ENCODE peak calls at places on chromosomes 5 and 9, in eight cellular contexts. One of them, this sample, is unnamed. For H3K4me1, the result is how much of the 10 kb centered on the place peaks cover.

GRCh38 chr5:40916213-40916612 is 6.9 kb downstream of the C7 start:
- DNase-seq in pancreas: no peak
- DNase-seq in transverse colon: no peak
- DNase-seq in heart left ventricle: no peak
- DNase-seq in kidney: no peak
- DNase-seq in H9: no peak
- DNase-seq in foreskin keratinocyte: no peak
- DNase-seq in lower lobe of right lung: no peak
- DNase-seq in this sample: no peak

GRCh38 chr9:14967450-14968321 is 57.5 kb upstream of the FREM1 start:
- DNase-seq in pancreas: no peak
- DNase-seq in transverse colon: no peak
- DNase-seq in heart left ventricle: no peak
- DNase-seq in kidney: no peak
- DNase-seq in H9: no peak
- DNase-seq in foreskin keratinocyte: no peak
- DNase-seq in lower lobe of right lung: no peak
- DNase-seq in this sample: no peak

GRCh38 chr9:87445646-87446045 is 52.0 kb upstream of the DAPK1 start:
- DNase-seq in pancreas: peak
- DNase-seq in transverse colon: peak
- DNase-seq in heart left ventricle: no peak
- DNase-seq in kidney: no peak
- DNase-seq in H9: peak
- DNase-seq in foreskin keratinocyte: no peak
- DNase-seq in lower lobe of right lung: peak
- DNase-seq in this sample: no peak

GRCh38 chr5:82591021-82591515 is 312.9 kb upstream of the RPS23 start:
- DNase-seq in pancreas: no peak
- DNase-seq in transverse colon: no peak
- DNase-seq in heart left ventricle: no peak
- DNase-seq in kidney: no peak
- DNase-seq in H9: no peak
- DNase-seq in foreskin keratinocyte: no peak
- DNase-seq in lower lobe of right lung: no peak
- DNase-seq in this sample: no peak

GRCh38 chr5:36240779-36241635 is 718 bp downstream of the NADK2 start:
- DNase-seq in pancreas: peak
- DNase-seq in transverse colon: peak
- DNase-seq in heart left ventricle: peak
- DNase-seq in kidney: peak
- DNase-seq in H9: peak
- DNase-seq in foreskin keratinocyte: peak
- DNase-seq in lower lobe of right lung: peak
- DNase-seq in this sample: peak

GRCh38 chr5:57715296-57715695 is 232.7 kb upstream of the ACTBL2 start:
- DNase-seq in pancreas: no peak
- DNase-seq in transverse colon: no peak
- DNase-seq in heart left ventricle: no peak
- DNase-seq in kidney: no peak
- DNase-seq in H9: no peak
- DNase-seq in foreskin keratinocyte: no peak
- DNase-seq in lower lobe of right lung: no peak
- DNase-seq in this sample: no peak

GRCh38 chr5:83099445-83099844 is 22.1 kb downstream of the XRCC4 start:
- DNase-seq in pancreas: no peak
- DNase-seq in transverse colon: no peak
- DNase-seq in heart left ventricle: no peak
- DNase-seq in kidney: no peak
- DNase-seq in H9: no peak
- DNase-seq in foreskin keratinocyte: no peak
- DNase-seq in lower lobe of right lung: no peak
- DNase-seq in this sample: no peak

GRCh38 chr9:101138516-101138915 is 110.0 kb downstream of the PLPPR1 start:
- DNase-seq in pancreas: no peak
- DNase-seq in transverse colon: no peak
- DNase-seq in heart left ventricle: no peak
- DNase-seq in kidney: no peak
- DNase-seq in H9: no peak
- DNase-seq in foreskin keratinocyte: no peak
- DNase-seq in lower lobe of right lung: no peak
- DNase-seq in this sample: no peak

GRCh38 chr5:100424017-100424416 is 111.2 kb upstream of the FAM174A start:
- DNase-seq in pancreas: no peak
- DNase-seq in transverse colon: no peak
- DNase-seq in heart left ventricle: no peak
- DNase-seq in kidney: no peak
- DNase-seq in H9: no peak
- DNase-seq in foreskin keratinocyte: no peak
- DNase-seq in lower lobe of right lung: no peak
- DNase-seq in this sample: no peak

GRCh38 chr5:52925001-52925400 is 64.2 kb upstream of the ITGA2 start:
- DNase-seq in pancreas: no peak
- DNase-seq in transverse colon: no peak
- DNase-seq in heart left ventricle: no peak
- DNase-seq in kidney: no peak
- DNase-seq in H9: no peak
- DNase-seq in foreskin keratinocyte: no peak
- DNase-seq in lower lobe of right lung: no peak
- DNase-seq in this sample: no peak

GRCh38 chr5:73975855-73976254 is 349.9 kb downstream of the ARHGEF28 start:
- DNase-seq in pancreas: no peak
- DNase-seq in transverse colon: no peak
- DNase-seq in heart left ventricle: no peak
- DNase-seq in kidney: no peak
- DNase-seq in H9: no peak
- DNase-seq in foreskin keratinocyte: no peak
- DNase-seq in lower lobe of right lung: no peak
- DNase-seq in this sample: no peak

GRCh38 chr5:175464414-175465233 is 13.7 kb upstream of the SFXN1 start:
- DNase-seq in pancreas: peak
- DNase-seq in transverse colon: peak
- DNase-seq in heart left ventricle: no peak
- DNase-seq in kidney: no peak
- DNase-seq in H9: peak
- DNase-seq in foreskin keratinocyte: no peak
- DNase-seq in lower lobe of right lung: no peak
- DNase-seq in this sample: no peak

GRCh38 chr9:16031971-16032370 is 479.1 kb downstream of the CCDC171 start:
- DNase-seq in pancreas: no peak
- DNase-seq in transverse colon: no peak
- DNase-seq in heart left ventricle: no peak
- DNase-seq in kidney: no peak
- DNase-seq in H9: no peak
- DNase-seq in foreskin keratinocyte: no peak
- DNase-seq in lower lobe of right lung: no peak
- DNase-seq in this sample: no peak

GRCh38 chr5:60507687-60508086 is 192.3 kb downstream of the DEPDC1B start:
- DNase-seq in pancreas: no peak
- DNase-seq in transverse colon: no peak
- DNase-seq in heart left ventricle: no peak
- DNase-seq in kidney: no peak
- DNase-seq in H9: no peak
- DNase-seq in foreskin keratinocyte: no peak
- DNase-seq in lower lobe of right lung: no peak
- DNase-seq in this sample: no peak

GRCh38 chr5:115313632-115314031 is 17.2 kb upstream of the CCDC112 start:
- DNase-seq in pancreas: no peak
- DNase-seq in transverse colon: no peak
- DNase-seq in heart left ventricle: no peak
- DNase-seq in kidney: no peak
- DNase-seq in H9: no peak
- DNase-seq in foreskin keratinocyte: no peak
- DNase-seq in lower lobe of right lung: no peak
- DNase-seq in this sample: no peak

GRCh38 chr5:41763096-41763495 is 107.1 kb downstream of the OXCT1 start:
- DNase-seq in pancreas: no peak
- DNase-seq in transverse colon: no peak
- DNase-seq in heart left ventricle: no peak
- DNase-seq in kidney: no peak
- DNase-seq in H9: no peak
- DNase-seq in foreskin keratinocyte: peak
- DNase-seq in lower lobe of right lung: no peak
- DNase-seq in this sample: no peak

GRCh38 chr5:174239718-174240117 is 194.2 kb downstream of the NSG2 start:
- DNase-seq in pancreas: no peak
- DNase-seq in transverse colon: no peak
- DNase-seq in heart left ventricle: no peak
- DNase-seq in kidney: no peak
- DNase-seq in H9: no peak
- DNase-seq in foreskin keratinocyte: no peak
- DNase-seq in lower lobe of right lung: no peak
- DNase-seq in this sample: no peak

GRCh38 chr5:177330991-177331837 is 19.5 kb upstream of the MXD3 start:
- DNase-seq in pancreas: no peak
- DNase-seq in transverse colon: no peak
- DNase-seq in heart left ventricle: no peak
- DNase-seq in kidney: peak
- DNase-seq in H9: no peak
- DNase-seq in foreskin keratinocyte: no peak
- DNase-seq in lower lobe of right lung: peak
- DNase-seq in this sample: no peak

GRCh38 chr5:56812110-56812509 is 3.2 kb upstream of the MAP3K1 start:
- DNase-seq in pancreas: no peak
- DNase-seq in transverse colon: no peak
- DNase-seq in heart left ventricle: no peak
- DNase-seq in kidney: no peak
- DNase-seq in H9: no peak
- DNase-seq in foreskin keratinocyte: no peak
- DNase-seq in lower lobe of right lung: no peak
- DNase-seq in this sample: no peak

GRCh38 chr5:173581408-173582197 is 34.8 kb downstream of the BOD1 start:
- DNase-seq in pancreas: peak
- DNase-seq in transverse colon: peak
- DNase-seq in heart left ventricle: no peak
- DNase-seq in kidney: no peak
- DNase-seq in H9: peak
- DNase-seq in foreskin keratinocyte: no peak
- DNase-seq in lower lobe of right lung: no peak
- DNase-seq in this sample: no peak

GRCh38 chr9:80556631-80557030 is 984.9 kb downstream of the TLE4 start:
- DNase-seq in pancreas: no peak
- DNase-seq in transverse colon: no peak
- DNase-seq in heart left ventricle: no peak
- DNase-seq in kidney: no peak
- DNase-seq in H9: no peak
- DNase-seq in foreskin keratinocyte: no peak
- DNase-seq in lower lobe of right lung: no peak
- DNase-seq in this sample: no peak

GRCh38 chr9:136863623-136864273 is 2.4 kb downstream of the EDF1 start:
- DNase-seq in pancreas: no peak
- DNase-seq in transverse colon: no peak
- DNase-seq in heart left ventricle: no peak
- DNase-seq in kidney: peak
- DNase-seq in H9: no peak
- DNase-seq in foreskin keratinocyte: no peak
- DNase-seq in lower lobe of right lung: no peak
- DNase-seq in this sample: no peak
- H3K4me1 ChIP-seq in pancreas: under half
- H3K4me1 ChIP-seq in transverse colon: under half
- H3K4me1 ChIP-seq in heart left ventricle: under half
- H3K4me1 ChIP-seq in kidney: under half
- H3K4me1 ChIP-seq in H9: under half
- H3K4me1 ChIP-seq in foreskin keratinocyte: under half
- H3K4me1 ChIP-seq in lower lobe of right lung: under half
- H3K4me1 ChIP-seq in this sample: under half

GRCh38 chr5:157828031-157828948 is 30.7 kb downstream of the CLINT1 start:
- DNase-seq in pancreas: no peak
- DNase-seq in transverse colon: no peak
- DNase-seq in heart left ventricle: no peak
- DNase-seq in kidney: no peak
- DNase-seq in H9: no peak
- DNase-seq in foreskin keratinocyte: no peak
- DNase-seq in lower lobe of right lung: no peak
- DNase-seq in this sample: no peak
- H3K27ac ChIP-seq in pancreas: peak
- H3K27ac ChIP-seq in transverse colon: peak
- H3K27ac ChIP-seq in heart left ventricle: peak
- H3K27ac ChIP-seq in kidney: no peak
- H3K27ac ChIP-seq in H9: no peak
- H3K27ac ChIP-seq in foreskin keratinocyte: no peak
- H3K27ac ChIP-seq in lower lobe of right lung: no peak
- H3K27ac ChIP-seq in this sample: no peak

DNA sequence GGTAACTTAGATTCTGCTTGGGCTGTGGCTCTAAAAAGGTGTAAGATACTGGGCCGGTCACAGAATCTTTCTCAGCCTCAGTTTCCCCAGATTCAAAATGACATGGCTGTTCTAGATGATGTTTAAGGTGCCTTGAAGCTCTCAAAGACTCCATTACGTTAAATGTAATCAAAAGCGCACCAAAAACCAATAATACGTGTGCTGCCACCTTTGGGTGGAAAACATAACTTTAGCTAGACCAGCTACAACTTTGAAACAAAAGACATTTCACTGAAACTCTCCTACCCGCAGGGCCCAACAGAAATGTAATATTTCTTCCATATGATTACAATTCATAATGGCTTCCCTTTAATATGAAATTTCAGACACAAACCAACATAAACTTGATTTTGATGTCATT is 35.0 kb upstream of the PCSK5 start:
- DNase-seq in pancreas: peak
- DNase-seq in transverse colon: peak
- DNase-seq in heart left ventricle: no peak
- DNase-seq in kidney: no peak
- DNase-seq in H9: no peak
- DNase-seq in foreskin keratinocyte: peak
- DNase-seq in lower lobe of right lung: no peak
- DNase-seq in this sample: no peak
- TF ChIP-seq CTCF in pancreas: peak
- TF ChIP-seq CTCF in transverse colon: peak
- TF ChIP-seq CTCF in heart left ventricle: peak
- TF ChIP-seq CTCF in kidney: peak
- TF ChIP-seq CTCF in H9: peak
- TF ChIP-seq CTCF in foreskin keratinocyte: peak
- TF ChIP-seq CTCF in lower lobe of right lung: peak
- TF ChIP-seq CTCF in this sample: peak

DNA sequence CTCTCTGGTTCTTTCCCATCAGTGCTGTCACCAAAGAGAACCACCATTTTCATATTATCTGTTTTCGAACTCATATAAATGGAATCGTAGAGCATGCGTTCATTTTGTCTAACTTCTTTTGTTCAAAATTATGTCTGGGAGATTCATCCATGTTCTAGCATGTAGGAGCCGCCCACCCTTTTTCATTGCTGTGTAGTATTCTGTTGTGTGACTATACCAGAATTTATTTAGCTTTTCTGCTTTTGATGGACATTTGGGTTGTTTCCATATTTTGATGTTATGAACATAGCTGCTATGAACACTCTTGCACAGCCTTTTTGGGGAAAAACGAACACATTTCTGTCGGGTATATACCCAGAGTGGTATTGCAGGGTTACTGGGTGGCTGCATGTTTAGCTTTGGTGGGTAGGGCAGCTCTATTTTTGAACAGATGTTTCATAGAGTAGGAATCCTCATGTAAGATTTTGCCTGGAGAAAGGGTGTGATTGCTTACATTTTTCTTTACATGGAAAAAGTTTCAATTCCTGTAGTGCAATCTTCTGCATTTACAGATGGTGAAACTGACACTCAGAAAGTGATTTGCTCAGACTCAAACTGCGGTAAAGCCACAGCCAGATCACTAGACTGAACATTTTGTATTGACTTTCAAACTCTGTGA is 100.2 kb upstream of the IL12B start:
- DNase-seq in pancreas: no peak
- DNase-seq in transverse colon: no peak
- DNase-seq in heart left ventricle: no peak
- DNase-seq in kidney: no peak
- DNase-seq in H9: no peak
- DNase-seq in foreskin keratinocyte: no peak
- DNase-seq in lower lobe of right lung: no peak
- DNase-seq in this sample: no peak
- H3K4me1 ChIP-seq in pancreas: under half
- H3K4me1 ChIP-seq in transverse colon: under half
- H3K4me1 ChIP-seq in heart left ventricle: under half
- H3K4me1 ChIP-seq in kidney: under half
- H3K4me1 ChIP-seq in H9: under half
- H3K4me1 ChIP-seq in foreskin keratinocyte: under half
- H3K4me1 ChIP-seq in lower lobe of right lung: under half
- H3K4me1 ChIP-seq in this sample: under half

This sample was measured in RWPE2.